ENCODE peak calls at places on chromosomes 1 and 21, in four cellular contexts. One of them, this sample, is unnamed. For H3K27me3, the result is how much of the 10 kb centered on the place peaks cover.

GRCh38 chr1:246139745-246140182 is 367.3 kb downstream of the SMYD3 start:
- DNase-seq in colonic mucosa: no peak
- DNase-seq in Karpas-422: no peak
- DNase-seq in body of pancreas: no peak
- DNase-seq in this sample: no peak

GRCh38 chr21:43676391-43676790 is 17.0 kb downstream of the RRP1B start:
- DNase-seq in colonic mucosa: no peak
- DNase-seq in Karpas-422: no peak
- DNase-seq in body of pancreas: no peak
- DNase-seq in this sample: no peak

GRCh38 chr21:42093991-42094417 is 22.9 kb downstream of the UMODL1 start:
- DNase-seq in colonic mucosa: no peak
- DNase-seq in Karpas-422: no peak
- DNase-seq in body of pancreas: peak
- DNase-seq in this sample: no peak

GRCh38 chr21:33434770-33435360 is 31.7 kb downstream of the IFNGR2 start:
- DNase-seq in colonic mucosa: no peak
- DNase-seq in Karpas-422: no peak
- DNase-seq in body of pancreas: peak
- DNase-seq in this sample: peak

GRCh38 chr1:71080178-71080781 is 555 bp downstream of the ZRANB2 start:
- DNase-seq in colonic mucosa: peak
- DNase-seq in Karpas-422: peak
- DNase-seq in body of pancreas: peak
- DNase-seq in this sample: no peak

GRCh38 chr1:72846476-72846875 is 564.1 kb upstream of the NEGR1 start:
- DNase-seq in colonic mucosa: no peak
- DNase-seq in Karpas-422: no peak
- DNase-seq in body of pancreas: no peak
- DNase-seq in this sample: no peak

GRCh38 chr1:1170215-1170890 is 3.3 kb upstream of the TTLL10 start:
- DNase-seq in colonic mucosa: peak
- DNase-seq in Karpas-422: no peak
- DNase-seq in body of pancreas: no peak
- DNase-seq in this sample: peak

GRCh38 chr1:99645699-99646531 is at the start of gene PALMD:
- DNase-seq in colonic mucosa: peak
- DNase-seq in Karpas-422: no peak
- DNase-seq in body of pancreas: peak
- DNase-seq in this sample: no peak

GRCh38 chr1:77220687-77221463 is 1.6 kb upstream of the PIGK start:
- DNase-seq in colonic mucosa: no peak
- DNase-seq in Karpas-422: no peak
- DNase-seq in body of pancreas: no peak
- DNase-seq in this sample: no peak

GRCh38 chr1:28736450-28737244 is at the start of gene YTHDF2:
- DNase-seq in colonic mucosa: peak
- DNase-seq in Karpas-422: peak
- DNase-seq in body of pancreas: peak
- DNase-seq in this sample: peak

GRCh38 chr21:24110846-24111245 is 1496.4 kb downstream of the MRPL39 start:
- DNase-seq in colonic mucosa: no peak
- DNase-seq in Karpas-422: no peak
- DNase-seq in body of pancreas: no peak
- DNase-seq in this sample: no peak

GRCh38 chr1:179026813-179027664 is 1.3 kb downstream of the FAM20B start:
- DNase-seq in colonic mucosa: no peak
- DNase-seq in Karpas-422: no peak
- DNase-seq in body of pancreas: peak
- DNase-seq in this sample: no peak

GRCh38 chr1:48430832-48431231 is 41.2 kb downstream of the SPATA6 start:
- DNase-seq in colonic mucosa: no peak
- DNase-seq in Karpas-422: no peak
- DNase-seq in body of pancreas: no peak
- DNase-seq in this sample: no peak

GRCh38 chr1:20389551-20389950 is 96.5 kb downstream of the CAMK2N1 start:
- DNase-seq in colonic mucosa: no peak
- DNase-seq in Karpas-422: no peak
- DNase-seq in body of pancreas: no peak
- DNase-seq in this sample: no peak
- H3K27me3 ChIP-seq in colonic mucosa: under half
- H3K27me3 ChIP-seq in Karpas-422: under half
- H3K27me3 ChIP-seq in body of pancreas: under half
- H3K27me3 ChIP-seq in this sample: under half

GRCh38 chr1:220893701-220894024 is 14.4 kb downstream of the HLX start:
- DNase-seq in colonic mucosa: no peak
- DNase-seq in Karpas-422: no peak
- DNase-seq in body of pancreas: no peak
- DNase-seq in this sample: no peak

GRCh38 chr1:220890582-220890981 is 11.3 kb downstream of the HLX start:
- DNase-seq in colonic mucosa: no peak
- DNase-seq in Karpas-422: no peak
- DNase-seq in body of pancreas: no peak
- DNase-seq in this sample: no peak

GRCh38 chr1:220891221-220892085 is 12.2 kb downstream of the HLX start:
- DNase-seq in colonic mucosa: no peak
- DNase-seq in Karpas-422: no peak
- DNase-seq in body of pancreas: no peak
- DNase-seq in this sample: no peak

GRCh38 chr1:220892997-220893700 is 13.9 kb downstream of the HLX start:
- DNase-seq in colonic mucosa: no peak
- DNase-seq in Karpas-422: no peak
- DNase-seq in body of pancreas: no peak
- DNase-seq in this sample: no peak

DNA sequence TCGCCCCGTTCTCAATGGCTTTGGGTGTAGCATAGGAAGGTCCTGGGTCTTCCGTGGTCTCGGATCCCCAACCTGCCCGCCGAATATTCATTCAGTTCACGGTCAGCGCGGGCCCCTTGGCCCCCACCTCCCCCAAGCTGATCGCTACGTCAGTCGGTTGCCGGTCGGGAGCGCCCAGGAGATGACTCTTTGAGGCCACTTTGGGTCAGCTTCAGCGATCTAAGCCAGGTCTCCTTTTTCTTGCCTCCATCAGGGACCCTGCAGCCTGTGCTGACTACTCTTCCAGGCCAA is 12.8 kb downstream of the HLX start:
- DNase-seq in colonic mucosa: no peak
- DNase-seq in Karpas-422: no peak
- DNase-seq in body of pancreas: no peak
- DNase-seq in this sample: no peak
- H3K27me3 ChIP-seq in colonic mucosa: half or more
- H3K27me3 ChIP-seq in Karpas-422: under half
- H3K27me3 ChIP-seq in body of pancreas: under half
- H3K27me3 ChIP-seq in this sample: under half

GRCh38 chr1:2475571-2475970 is 518 bp upstream of the PLCH2 start:
- DNase-seq in colonic mucosa: no peak
- DNase-seq in Karpas-422: no peak
- DNase-seq in body of pancreas: no peak
- DNase-seq in this sample: no peak
- H3K27me3 ChIP-seq in colonic mucosa: under half
- H3K27me3 ChIP-seq in Karpas-422: under half
- H3K27me3 ChIP-seq in body of pancreas: under half
- H3K27me3 ChIP-seq in this sample: under half

DNA sequence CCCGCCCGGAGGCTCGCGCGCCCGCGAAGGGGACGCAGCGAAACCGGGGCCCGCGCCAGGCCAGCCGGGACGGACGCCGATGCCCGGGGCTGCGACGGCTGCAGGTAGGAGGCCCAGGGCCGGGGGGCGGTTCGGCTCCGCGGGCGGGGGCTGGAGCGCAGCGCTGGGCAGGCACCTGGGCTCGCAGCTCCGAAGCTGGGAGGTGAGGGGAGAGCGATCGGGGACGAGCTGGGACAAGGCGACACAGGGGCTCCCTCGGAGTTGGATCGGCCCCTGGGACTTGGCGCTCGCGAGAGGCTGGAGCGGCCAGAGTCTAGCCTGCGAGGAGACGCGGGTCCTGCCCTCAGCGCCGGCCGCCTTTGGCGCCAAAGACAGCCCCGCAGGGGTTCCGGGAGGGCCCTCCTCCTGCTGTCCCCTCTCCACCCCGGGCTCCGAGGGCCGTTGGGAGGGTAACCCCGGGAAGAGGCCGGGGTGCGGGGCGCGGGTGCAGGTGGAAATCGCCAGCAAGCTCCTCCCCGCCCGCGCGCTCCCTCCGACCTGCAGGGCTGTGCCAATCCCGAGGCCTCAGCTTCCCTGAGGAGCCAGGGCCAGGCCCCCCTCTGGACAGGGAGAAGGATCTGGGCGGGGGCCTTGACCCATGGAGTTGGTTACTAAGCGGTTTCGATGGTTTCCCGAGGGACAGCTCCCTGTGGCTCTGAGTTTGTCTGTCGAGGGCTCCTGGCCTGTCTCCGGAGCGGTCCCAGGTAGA is 396 bp downstream of the TP73 start:
- DNase-seq in colonic mucosa: no peak
- DNase-seq in Karpas-422: no peak
- DNase-seq in body of pancreas: no peak
- DNase-seq in this sample: peak
- H3K27me3 ChIP-seq in colonic mucosa: half or more
- H3K27me3 ChIP-seq in Karpas-422: under half
- H3K27me3 ChIP-seq in body of pancreas: under half
- H3K27me3 ChIP-seq in this sample: under half

DNA sequence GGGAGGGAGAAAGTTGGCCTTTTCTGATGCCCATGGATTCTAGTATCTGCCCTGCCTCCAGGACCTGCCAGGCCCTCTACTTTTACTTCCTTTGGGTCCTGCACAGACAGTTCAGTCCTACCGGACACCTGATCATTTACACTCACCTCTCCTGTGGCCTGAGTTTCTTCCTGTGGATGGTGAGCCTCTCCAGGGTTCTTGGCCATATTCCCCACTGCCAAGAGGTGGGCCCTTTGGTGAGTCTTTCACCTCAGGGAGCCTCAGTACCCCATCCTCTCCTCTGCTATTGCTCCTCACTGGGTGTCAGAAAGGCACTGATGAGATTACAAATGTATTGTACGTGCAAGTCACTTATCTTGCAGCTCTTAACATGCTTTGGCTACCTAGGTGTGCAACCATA is 81.4 kb upstream of the ETV3 start:
- DNase-seq in colonic mucosa: no peak
- DNase-seq in Karpas-422: no peak
- DNase-seq in body of pancreas: no peak
- DNase-seq in this sample: no peak
- H3K27me3 ChIP-seq in colonic mucosa: under half
- H3K27me3 ChIP-seq in Karpas-422: under half
- H3K27me3 ChIP-seq in body of pancreas: under half
- H3K27me3 ChIP-seq in this sample: under half

GRCh38 chr1:204652556-204652955 is 33.0 kb downstream of the LRRN2 start:
- DNase-seq in colonic mucosa: peak
- DNase-seq in Karpas-422: no peak
- DNase-seq in body of pancreas: no peak
- DNase-seq in this sample: no peak

GRCh38 chr1:204651843-204652421 is 33.6 kb downstream of the LRRN2 start:
- DNase-seq in colonic mucosa: peak
- DNase-seq in Karpas-422: no peak
- DNase-seq in body of pancreas: no peak
- DNase-seq in this sample: no peak

GRCh38 chr1:204648576-204648975 is 37.0 kb downstream of the LRRN2 start:
- DNase-seq in colonic mucosa: no peak
- DNase-seq in Karpas-422: no peak
- DNase-seq in body of pancreas: no peak
- DNase-seq in this sample: no peak

GRCh38 chr1:204649756-204650155 is 35.8 kb downstream of the LRRN2 start:
- DNase-seq in colonic mucosa: peak
- DNase-seq in Karpas-422: no peak
- DNase-seq in body of pancreas: no peak
- DNase-seq in this sample: no peak

GRCh38 chr1:204650911-204651570 is 34.5 kb downstream of the LRRN2 start:
- DNase-seq in colonic mucosa: peak
- DNase-seq in Karpas-422: no peak
- DNase-seq in body of pancreas: no peak
- DNase-seq in this sample: no peak
- H3K27me3 ChIP-seq in colonic mucosa: under half
- H3K27me3 ChIP-seq in Karpas-422: under half
- H3K27me3 ChIP-seq in body of pancreas: under half
- H3K27me3 ChIP-seq in this sample: under half